ENCODE peak calls at places on chromosomes 4 and X, in six cellular contexts. F is AG10803, C is A549, S is tibial nerve, U is neural crest cell, M is AG09319. V is an unnamed sample.

GRCh38 chr4:18162453-18162852 is 140.9 kb upstream of the LCORL start:
- DNase-seq in C (no peak), U (no peak), M (no peak), S (no peak), F (no peak), V (no peak)

GRCh38 chr4:186685744-186686143 is 37.9 kb downstream of the FAT1 start:
- DNase-seq in F (peak), M (no peak), S (no peak), C (peak), U (no peak), V (no peak)

GRCh38 chrX:134478374-134478773 is 18.4 kb downstream of the HPRT1 start:
- DNase-seq in C (no peak), S (no peak), M (no peak), U (no peak), F (no peak), V (no peak)

GRCh38 chrX:2425281-2426071 is 75.3 kb downstream of the DHRSX start:
- DNase-seq in M (no peak), S (no peak), U (no peak), F (no peak), C (no peak), V (no peak)

GRCh38 chr4:75302648-75303047 is 211.6 kb downstream of the RCHY1 start:
- DNase-seq in C (no peak), M (no peak), U (no peak), F (no peak), S (no peak), V (no peak)

GRCh38 chr4:6923507-6923906 is 13.9 kb downstream of the TBC1D14 start:
- DNase-seq in M (no peak), C (no peak), U (no peak), S (no peak), F (no peak), V (peak)

GRCh38 chr4:118288097-118288496 is 64.7 kb downstream of the PRSS12 start:
- DNase-seq in C (no peak), S (no peak), U (no peak), M (peak), F (peak), V (no peak)

GRCh38 chrX:55056820-55057690 is 17.8 kb upstream of the PAGE2B start:
- DNase-seq in F (peak), S (no peak), U (no peak), M (no peak), C (no peak), V (no peak)

GRCh38 chrX:74371823-74372222 is 49.5 kb upstream of the SLC16A2 start:
- DNase-seq in F (no peak), M (no peak), C (no peak), S (no peak), U (no peak), V (no peak)

GRCh38 chrX:119880552-119881437 is 9.2 kb downstream of the NDUFA1 start:
- DNase-seq in S (no peak), C (peak), M (no peak), F (peak), U (peak), V (no peak)

GRCh38 chrX:122771933-122772332 is 412.1 kb upstream of the GRIA3 start:
- DNase-seq in U (no peak), S (no peak), F (no peak), M (no peak), C (no peak), V (no peak)

GRCh38 chrX:122777766-122778165 is 406.3 kb upstream of the GRIA3 start:
- DNase-seq in S (no peak), C (no peak), M (no peak), U (no peak), F (no peak), V (no peak)
- TF ChIP-seq CTCF in S (no peak), C (no peak), M (no peak), U (no peak), F (no peak), V (no peak)

GRCh38 chr4:164648849-164649212 is 105.1 kb upstream of the SMIM31 start:
- DNase-seq in U (no peak), S (no peak), M (no peak), C (no peak), F (no peak), V (no peak)
- TF ChIP-seq CTCF in U (no peak), S (no peak), M (no peak), C (no peak), F (no peak), V (no peak)

GRCh38 chr4:139227729-139228404 is 50.8 kb upstream of the ELF2 start:
- DNase-seq in M (no peak), S (no peak), C (no peak), U (no peak), F (no peak), V (no peak)
- TF ChIP-seq CTCF in M (peak), S (no peak), C (no peak), U (no peak), F (peak), V (no peak)

GRCh38 chr4:163191999-163192398 is 25.3 kb upstream of the NAF1 start:
- DNase-seq in F (peak), C (no peak), M (no peak), S (no peak), U (no peak), V (no peak)
- TF ChIP-seq CTCF in F (peak), C (peak), M (peak), S (peak), U (no peak), V (no peak)

GRCh38 chrX:1323315-1323714 is 13.3 kb upstream of the IL3RA start:
- DNase-seq in M (no peak), F (no peak), S (no peak), C (peak), U (peak), V (peak)
- TF ChIP-seq CTCF in M (peak), F (no peak), S (peak), C (peak), U (peak), V (peak)

GRCh38 chrX:17328837-17329236 is 46.2 kb upstream of the NHS start:
- DNase-seq in C (no peak), M (no peak), U (no peak), F (no peak), S (no peak), V (no peak)

GRCh38 chrX:17323397-17323796 is 51.6 kb upstream of the NHS start:
- DNase-seq in S (no peak), U (no peak), C (no peak), M (no peak), F (no peak), V (no peak)
- TF ChIP-seq CTCF in S (no peak), U (no peak), C (no peak), M (no peak), F (no peak), V (no peak)

V was measured in left lung.